ENCODE peak calls at places on chromosomes 11 and 22, in ten cellular contexts. L, Q, K, E, X, P, Z, U, V and B are unnamed samples.

GRCh38 chr11:88478136-88478785 is 140.7 kb upstream of the CTSC start:
- DNase-seq in L (no peak), Q (no peak), K (no peak), E (no peak), X (no peak), P (no peak), Z (no peak), U (no peak), V (no peak), B (no peak)

GRCh38 chr22:45830531-45831245 is 146.3 kb downstream of the WNT7B start:
- DNase-seq in L (no peak), Q (no peak), K (no peak), E (no peak), X (no peak), P (no peak), Z (no peak), U (peak), V (no peak), B (no peak)

GRCh38 chr11:129317564-129317963 is 58.1 kb upstream of the BARX2 start:
- DNase-seq in L (peak), Q (no peak), K (peak), E (no peak), X (no peak), P (no peak), Z (no peak), U (no peak), V (no peak), B (no peak)

GRCh38 chr22:47032956-47033647 is 270.7 kb downstream of the TBC1D22A start:
- DNase-seq in L (no peak), Q (peak), K (peak), E (no peak), X (no peak), P (peak), Z (peak), U (no peak), V (peak), B (no peak)

GRCh38 chr11:130771708-130772107 is 144.6 kb downstream of the SNX19 start:
- DNase-seq in L (no peak), Q (no peak), K (no peak), E (no peak), X (no peak), P (no peak), Z (no peak), U (peak), V (no peak), B (no peak)

GRCh38 chr22:30810105-30810504 is 115.4 kb downstream of the OSBP2 start:
- DNase-seq in L (no peak), Q (no peak), K (no peak), E (no peak), X (no peak), P (no peak), Z (no peak), U (no peak), V (no peak), B (no peak)

GRCh38 chr22:48369789-48370507 is 1457.7 kb downstream of the BRD1 start:
- DNase-seq in L (peak), Q (peak), K (peak), E (no peak), X (no peak), P (peak), Z (no peak), U (no peak), V (peak), B (no peak)

GRCh38 chr11:73386568-73386967 is 10.4 kb downstream of the RELT start:
- DNase-seq in L (no peak), Q (no peak), K (no peak), E (no peak), X (no peak), P (no peak), Z (no peak), U (no peak), V (no peak), B (no peak)

GRCh38 chr11:37006563-37006962 is 408.5 kb upstream of the RAG2 start:
- DNase-seq in L (no peak), Q (no peak), K (no peak), E (no peak), X (no peak), P (no peak), Z (no peak), U (no peak), V (no peak), B (no peak)

GRCh38 chr11:66232769-66233168 is 35.7 kb upstream of the RAB1B start:
- DNase-seq in L (no peak), Q (no peak), K (no peak), E (no peak), X (no peak), P (no peak), Z (no peak), U (no peak), V (no peak), B (no peak)

GRCh38 chr11:26993965-26994446 is at the start of gene FIBIN:
- DNase-seq in L (peak), Q (peak), K (no peak), E (peak), X (peak), P (no peak), Z (peak), U (peak), V (peak), B (no peak)

GRCh38 chr22:43505896-43506295 is 94.1 kb downstream of the MPPED1 start:
- DNase-seq in L (no peak), Q (no peak), K (no peak), E (no peak), X (no peak), P (no peak), Z (no peak), U (no peak), V (no peak), B (no peak)

GRCh38 chr11:92453055-92453454 is 228.4 kb downstream of the FAT3 start:
- DNase-seq in L (peak), Q (no peak), K (no peak), E (no peak), X (no peak), P (no peak), Z (no peak), U (peak), V (no peak), B (no peak)

GRCh38 chr22:25357606-25358420 is 138.4 kb downstream of the CRYBB2 start:
- DNase-seq in L (no peak), Q (no peak), K (no peak), E (no peak), X (no peak), P (no peak), Z (no peak), U (no peak), V (peak), B (no peak)

GRCh38 chr11:27353593-27354358 is 9.2 kb downstream of the CCDC34 start:
- DNase-seq in L (no peak), Q (no peak), K (no peak), E (no peak), X (no peak), P (no peak), Z (no peak), U (peak), V (no peak), B (no peak)

GRCh38 chr11:36292311-36292722 is 3.1 kb upstream of the COMMD9 start:
- DNase-seq in L (peak), Q (no peak), K (no peak), E (no peak), X (no peak), P (no peak), Z (no peak), U (peak), V (no peak), B (no peak)

GRCh38 chr11:92383430-92383829 is 158.8 kb downstream of the FAT3 start:
- DNase-seq in L (no peak), Q (no peak), K (no peak), E (no peak), X (no peak), P (no peak), Z (no peak), U (peak), V (no peak), B (no peak)

GRCh38 chr11:132402056-132402684 is 1031.8 kb downstream of the NTM start:
- DNase-seq in L (peak), Q (peak), K (no peak), E (no peak), X (peak), P (no peak), Z (no peak), U (peak), V (no peak), B (peak)

GRCh38 chr22:42353883-42354727 is 78.1 kb downstream of the NFAM1 start:
- DNase-seq in L (peak), Q (no peak), K (no peak), E (no peak), X (no peak), P (no peak), Z (no peak), U (no peak), V (no peak), B (no peak)

GRCh38 chr22:46652081-46652929 is 32.1 kb downstream of the GRAMD4 start:
- DNase-seq in L (peak), Q (peak), K (no peak), E (peak), X (no peak), P (no peak), Z (peak), U (peak), V (no peak), B (no peak)

GRCh38 chr11:32615422-32615821 is 31.8 kb downstream of the EIF3M start:
- DNase-seq in L (no peak), Q (no peak), K (no peak), E (no peak), X (no peak), P (no peak), Z (no peak), U (peak), V (no peak), B (no peak)
- TF ChIP-seq CTCF in L (peak), Q (no peak), K (no peak), E (no peak), X (no peak), P (no peak), Z (no peak), U (peak), V (no peak), B (peak)

DNA sequence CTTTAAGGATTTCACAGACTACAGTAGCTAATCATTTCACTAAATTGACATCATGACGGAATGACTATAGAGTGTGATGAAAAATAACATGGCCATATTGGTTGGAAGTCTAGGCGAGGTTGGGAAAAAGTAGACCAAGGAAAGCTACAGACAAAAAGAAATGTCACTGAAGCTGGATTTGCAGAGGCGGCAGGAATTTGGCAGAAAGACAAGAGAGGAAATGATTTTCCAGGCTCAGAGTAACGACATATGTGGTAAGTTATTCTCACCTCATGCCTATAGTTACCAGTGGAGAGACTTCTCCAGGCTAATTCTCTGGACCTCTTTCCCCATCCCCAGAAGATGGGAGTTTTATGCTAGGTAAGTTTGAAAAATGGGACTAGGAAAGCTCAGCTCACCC is 1005.8 kb upstream of the CCDC90B start:
- DNase-seq in L (no peak), Q (no peak), K (no peak), E (no peak), X (no peak), P (no peak), Z (no peak), U (peak), V (no peak), B (no peak)
- TF ChIP-seq CTCF in L (no peak), Q (no peak), K (no peak), E (no peak), X (no peak), P (no peak), Z (no peak), U (no peak), V (no peak), B (no peak)

GRCh38 chr11:18802381-18803257 is 11.0 kb upstream of the PTPN5 start:
- DNase-seq in L (peak), Q (peak), K (peak), E (no peak), X (peak), P (peak), Z (no peak), U (peak), V (no peak), B (peak)
- TF ChIP-seq CTCF in L (peak), Q (peak), K (peak), E (peak), X (peak), P (peak), Z (peak), U (peak), V (peak), B (peak)

GRCh38 chr11:868802-869201 is 26.1 kb downstream of the TSPAN4 start:
- DNase-seq in L (no peak), Q (no peak), K (no peak), E (peak), X (no peak), P (no peak), Z (no peak), U (no peak), V (no peak), B (no peak)

GRCh38 chr11:870418-870817 is 27.8 kb downstream of the TSPAN4 start:
- DNase-seq in L (no peak), Q (no peak), K (no peak), E (peak), X (no peak), P (no peak), Z (no peak), U (no peak), V (no peak), B (no peak)

GRCh38 chr11:871472-871871 is 28.8 kb downstream of the TSPAN4 start:
- DNase-seq in L (no peak), Q (no peak), K (no peak), E (peak), X (no peak), P (no peak), Z (no peak), U (no peak), V (no peak), B (no peak)

GRCh38 chr11:869399-870126 is 26.9 kb downstream of the TSPAN4 start:
- DNase-seq in L (no peak), Q (no peak), K (no peak), E (peak), X (no peak), P (no peak), Z (no peak), U (no peak), V (no peak), B (no peak)

DNA sequence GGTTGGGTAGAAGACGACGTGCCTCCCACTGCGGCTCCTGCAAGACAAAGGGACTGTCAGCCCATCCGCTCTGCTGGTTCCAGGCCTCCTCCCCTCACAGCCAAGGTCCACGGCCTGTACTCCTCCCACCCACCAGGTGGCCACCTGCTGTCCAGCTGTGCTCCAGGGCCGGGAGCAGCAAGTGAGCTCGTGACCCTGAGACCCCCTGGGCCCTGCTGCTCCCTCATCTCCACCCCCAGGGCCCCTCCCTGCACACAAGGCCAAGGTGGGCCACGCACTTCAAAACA is 27.4 kb downstream of the TSPAN4 start:
- DNase-seq in L (no peak), Q (no peak), K (no peak), E (no peak), X (no peak), P (no peak), Z (no peak), U (no peak), V (no peak), B (no peak)
- TF ChIP-seq CTCF in L (peak), Q (no peak), K (no peak), E (no peak), X (no peak), P (no peak), Z (no peak), U (peak), V (no peak), B (peak)

DNA sequence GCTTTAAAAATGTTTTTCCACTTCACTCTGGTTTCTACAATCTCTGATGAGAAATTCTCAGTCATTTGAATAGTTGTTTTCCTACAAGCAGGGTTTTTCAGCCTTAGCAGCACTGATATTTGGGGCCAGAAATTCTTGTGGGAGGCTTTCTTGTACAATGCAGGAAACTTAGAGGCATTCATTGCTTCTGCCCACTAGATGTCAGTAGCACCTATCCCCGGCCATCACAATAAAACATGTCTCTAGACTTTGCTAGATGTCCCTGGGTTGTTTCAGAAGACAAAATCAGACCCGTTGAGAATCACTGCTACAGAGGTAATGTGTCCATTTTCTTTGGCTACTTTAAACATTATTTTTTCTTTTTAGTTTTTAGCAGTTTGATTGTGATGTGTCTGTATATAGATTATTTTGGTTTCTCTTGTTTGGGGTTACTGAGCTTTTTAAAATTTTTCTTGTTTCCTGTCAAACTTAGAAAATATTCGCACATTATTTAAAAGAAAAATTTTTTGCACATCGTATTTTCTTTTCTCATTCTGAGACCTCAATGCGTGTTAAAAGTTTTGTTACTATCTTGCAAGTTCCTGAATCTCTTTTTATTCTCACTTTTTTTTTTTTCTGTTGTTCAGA is 60.8 kb upstream of the CCDC179 start:
- DNase-seq in L (peak), Q (peak), K (peak), E (no peak), X (no peak), P (no peak), Z (no peak), U (peak), V (no peak), B (peak)
- TF ChIP-seq CTCF in L (peak), Q (peak), K (peak), E (peak), X (peak), P (no peak), Z (peak), U (peak), V (peak), B (peak)

GRCh38 chr11:10496296-10496936 is 41.4 kb downstream of the AMPD3 start:
- DNase-seq in L (no peak), Q (no peak), K (peak), E (no peak), X (no peak), P (peak), Z (no peak), U (no peak), V (no peak), B (no peak)
- TF ChIP-seq CTCF in L (no peak), Q (no peak), K (no peak), E (no peak), X (no peak), P (no peak), Z (no peak), U (no peak), V (no peak), B (no peak)